ENCODE peak calls at places on chromosomes 16 and 17, in eight cellular contexts. Y is stomach, K is transverse colon, I is HL-60, C is HepG2, X is Panc1, D is GM12891, Z is prostate gland. P is an unnamed sample.
A peak's percentile ranks its signal among the peaks of the same experiment; 100 is the strongest.

GRCh38 chr17:63402808-63403207 is 43.3 kb downstream of the CYB561 start:
- DNase-seq in Y (no peak), K (no peak), I (no peak), C (no peak), X (no peak), D (no peak), Z (no peak), P (no peak)

GRCh38 chr16:46482895-46483294 is 138.3 kb downstream of the SHCBP1 start:
- DNase-seq in Y (no peak), K (no peak), I (no peak), C (peak; percentile 29), X (no peak), D (no peak), Z (no peak), P (no peak)

GRCh38 chr16:30033270-30033669 is 2.2 kb upstream of the TLCD3B start:
- DNase-seq in Y (no peak), K (no peak), I (no peak), C (no peak), X (no peak), D (no peak), Z (no peak), P (no peak)

GRCh38 chr17:2215616-2216364 is 87.8 kb downstream of the SMG6 start:
- DNase-seq in Y (peak; percentile 57), K (peak; percentile 72), I (no peak), C (no peak), X (no peak), D (peak; percentile 60), Z (no peak), P (peak; percentile 90)

GRCh38 chr16:80231888-80232287 is 308.9 kb upstream of the DYNLRB2 start:
- DNase-seq in Y (no peak), K (no peak), I (no peak), C (peak; percentile 48), X (no peak), D (peak; percentile 28), Z (no peak), P (no peak)

GRCh38 chr17:71115669-71115972 is 946.3 kb downstream of the KCNJ2 start:
- DNase-seq in Y (no peak), K (no peak), I (no peak), C (no peak), X (no peak), D (no peak), Z (no peak), P (no peak)

GRCh38 chr16:56635441-56635967 is 3.0 kb upstream of the MT1A start:
- DNase-seq in Y (no peak), K (no peak), I (no peak), C (no peak), X (no peak), D (no peak), Z (no peak), P (no peak)

GRCh38 chr16:47431960-47432359 is 28.9 kb downstream of the ITFG1 start:
- DNase-seq in Y (no peak), K (no peak), I (no peak), C (no peak), X (no peak), D (no peak), Z (no peak), P (no peak)

GRCh38 chr17:39688475-39688835 is 598 bp upstream of the PGAP3 start:
- DNase-seq in Y (no peak), K (no peak), I (no peak), C (no peak), X (no peak), D (no peak), Z (no peak), P (no peak)

GRCh38 chr17:17760872-17761550 is 75.8 kb downstream of the SREBF1 start:
- DNase-seq in Y (no peak), K (no peak), I (no peak), C (no peak), X (no peak), D (no peak), Z (no peak), P (no peak)

DNA sequence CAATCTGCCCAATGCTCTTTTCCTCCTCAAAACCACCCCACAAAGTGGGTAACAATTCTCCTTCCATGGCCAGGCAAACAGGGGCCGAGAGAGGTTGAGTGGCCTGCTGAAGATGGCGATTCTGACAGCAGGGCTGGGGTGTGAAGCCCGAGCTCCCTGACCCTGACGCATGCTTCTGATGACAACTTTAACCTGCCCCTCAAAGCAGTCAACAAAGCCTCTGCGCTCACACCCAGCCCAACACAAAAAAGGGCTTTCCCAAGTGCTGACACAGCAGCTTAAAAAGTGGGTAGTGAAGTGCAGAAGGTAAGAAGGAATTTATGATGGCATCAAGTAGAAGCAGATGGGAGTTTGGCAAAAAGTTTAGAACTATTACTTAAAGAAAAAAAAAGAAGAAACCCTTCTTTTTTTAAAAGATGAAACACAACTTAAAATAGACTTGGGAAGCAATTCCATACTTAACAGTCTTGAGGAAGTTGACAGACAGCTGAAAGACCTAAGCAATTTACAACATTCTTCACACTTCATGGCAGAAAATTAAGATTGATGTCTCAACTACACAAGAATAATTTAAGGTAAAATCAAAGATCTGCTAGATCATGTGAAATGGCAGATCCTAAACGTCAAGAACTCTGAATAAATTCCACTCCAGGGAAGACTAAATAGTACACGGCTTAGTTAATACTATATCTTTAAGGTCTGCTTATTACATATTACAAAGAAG is 133.9 kb downstream of the PARN start:
- DNase-seq in Y (no peak), K (no peak), I (no peak), C (no peak), X (no peak), D (no peak), Z (no peak), P (no peak)
- TF ChIP-seq POLR2AphosphoS5 in Y (no peak), K (no peak), I (no peak), C (no peak), X (no peak), D (no peak), Z (no peak), P (no peak)

DNA sequence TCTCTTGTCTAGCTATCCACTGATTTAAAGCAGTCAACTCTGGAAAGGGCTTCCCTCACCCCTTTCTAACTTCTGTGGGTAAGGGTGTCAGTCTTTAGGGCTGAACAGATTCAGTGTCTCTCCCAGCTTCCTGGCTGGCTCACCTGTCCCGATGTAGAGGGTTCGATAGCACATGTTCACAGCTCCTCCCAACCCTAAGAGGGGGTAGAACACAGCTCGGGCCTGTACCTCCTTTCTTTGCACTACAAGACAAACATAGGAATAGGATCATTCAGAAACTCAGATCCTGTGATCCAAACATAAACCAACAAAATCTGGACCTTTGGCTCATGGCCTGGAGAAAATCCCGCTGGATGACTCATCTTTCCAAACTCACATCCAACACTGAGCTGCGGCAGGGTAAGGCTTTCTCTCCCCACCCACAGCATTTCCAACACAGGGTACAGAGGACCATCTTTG is 5.8 kb upstream of the DHRS13 start:
- DNase-seq in Y (no peak), K (peak; percentile 43), I (no peak), C (peak; percentile 86), X (no peak), D (no peak), Z (no peak), P (no peak)
- TF ChIP-seq POLR2AphosphoS5 in Y (no peak), K (no peak), I (no peak), C (no peak), X (no peak), D (no peak), Z (peak; percentile 35), P (no peak)

GRCh38 chr16:84369105-84369504 is 767 bp downstream of the ATP2C2 start:
- DNase-seq in Y (no peak), K (no peak), I (no peak), C (no peak), X (no peak), D (no peak), Z (no peak), P (no peak)

GRCh38 chr16:84368327-84368996 is at the start of gene ATP2C2:
- DNase-seq in Y (peak; percentile 78), K (peak; percentile 86), I (no peak), C (no peak), X (no peak), D (no peak), Z (peak; percentile 78), P (peak; percentile 80)

GRCh38 chr16:84371553-84371865 is 3.2 kb downstream of the ATP2C2 start:
- DNase-seq in Y (no peak), K (no peak), I (no peak), C (no peak), X (no peak), D (no peak), Z (no peak), P (no peak)

GRCh38 chr16:84370723-84371552 is 2.6 kb downstream of the ATP2C2 start:
- DNase-seq in Y (no peak), K (peak; percentile 39), I (no peak), C (no peak), X (no peak), D (no peak), Z (no peak), P (no peak)

GRCh38 chr16:84369938-84370627 is 1.7 kb downstream of the ATP2C2 start:
- DNase-seq in Y (no peak), K (peak; percentile 74), I (no peak), C (no peak), X (no peak), D (no peak), Z (no peak), P (no peak)
- TF ChIP-seq POLR2AphosphoS5 in Y (no peak), K (peak; percentile 44), I (no peak), C (no peak), X (no peak), D (no peak), Z (peak; percentile 23), P (no peak)

GRCh38 chr17:29590979-29591736 is 1.7 kb upstream of the GIT1 start:
- DNase-seq in Y (no peak), K (peak; percentile 42), I (no peak), C (peak; percentile 58), X (no peak), D (no peak), Z (no peak), P (peak; percentile 85)

GRCh38 chr17:29594441-29595090 is 1.6 kb downstream of the ANKRD13B start:
- DNase-seq in Y (no peak), K (peak; percentile 7), I (no peak), C (no peak), X (no peak), D (no peak), Z (no peak), P (no peak)

GRCh38 chr17:29591737-29592624 is 951 bp upstream of the ANKRD13B start:
- DNase-seq in Y (peak; percentile 89), K (peak; percentile 93), I (peak; percentile 84), C (peak; percentile 74), X (no peak), D (peak; percentile 85), Z (peak; percentile 83), P (peak; percentile 95)

GRCh38 chr17:29593546-29594440 is 861 bp downstream of the ANKRD13B start:
- DNase-seq in Y (no peak), K (peak; percentile 23), I (no peak), C (no peak), X (no peak), D (no peak), Z (no peak), P (peak; percentile 86)

DNA sequence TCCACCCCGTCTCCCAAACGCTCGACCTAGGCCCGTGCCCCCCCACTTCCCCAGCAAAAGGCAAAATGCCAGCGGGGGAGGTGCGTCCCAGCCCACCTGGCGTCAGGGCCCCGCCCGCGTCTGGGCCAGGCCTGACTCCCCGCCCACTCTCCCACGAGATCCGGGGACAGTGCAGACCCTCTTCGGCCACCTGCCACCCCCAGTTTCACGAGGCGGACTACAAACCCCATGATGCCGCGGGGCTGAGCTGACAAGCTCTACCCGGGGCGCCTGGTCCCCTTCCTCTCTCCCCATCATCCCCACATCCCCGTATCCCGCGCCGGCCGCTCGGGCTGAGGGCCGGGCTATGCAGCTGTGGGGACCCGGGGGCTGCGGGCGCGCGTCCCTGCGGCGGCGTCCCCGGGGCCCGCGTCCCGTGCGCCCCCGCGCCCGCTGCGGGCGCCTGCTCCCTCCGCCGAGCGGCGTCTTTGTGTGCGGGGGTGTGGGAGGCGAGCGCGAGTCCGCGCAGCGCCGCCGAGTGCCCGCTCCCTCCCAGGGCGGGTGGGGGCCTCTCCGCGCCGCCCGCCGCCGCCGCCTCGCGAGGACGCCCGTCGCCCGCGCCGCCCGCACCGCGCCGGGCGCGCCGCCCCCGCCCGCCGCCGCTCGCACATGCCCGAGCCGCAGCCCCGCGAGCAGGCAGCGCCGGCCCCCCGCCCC is at the start of gene ANKRD13B:
- DNase-seq in Y (no peak), K (peak; percentile 55), I (no peak), C (no peak), X (no peak), D (no peak), Z (no peak), P (peak; percentile 90)
- TF ChIP-seq POLR2AphosphoS5 in Y (no peak), K (no peak), I (no peak), C (no peak), X (no peak), D (no peak), Z (no peak), P (no peak)